ENCODE peak calls at places on chromosomes 1 and 21, in five cellular contexts. O, F, J, B and Q are unnamed samples.

GRCh38 chr1:32939655-32940371 is 24.8 kb downstream of the RNF19B start:
- DNase-seq in J (no peak), O (no peak), F (no peak), B (peak; percentile 64), Q (no peak)

GRCh38 chr21:41337515-41337914 is 20.9 kb downstream of the FAM3B start:
- DNase-seq in B (no peak), J (no peak), F (no peak), O (no peak), Q (no peak)

GRCh38 chr1:7521803-7522202 is 249.3 kb upstream of the VAMP3 start:
- DNase-seq in B (no peak), O (no peak), F (no peak), J (no peak), Q (no peak)

GRCh38 chr1:157566484-157567300 is 14.4 kb upstream of the FCRL5 start:
- DNase-seq in O (no peak), B (no peak), J (no peak), F (no peak), Q (no peak)

GRCh38 chr1:156344409-156344808 is 6.1 kb downstream of the TSACC start:
- DNase-seq in F (no peak), O (no peak), J (no peak), B (no peak), Q (no peak)

GRCh38 chr1:37879865-37880264 is 20.5 kb upstream of the MTF1 start:
- DNase-seq in J (no peak), F (no peak), B (no peak), O (no peak), Q (no peak)

GRCh38 chr1:115088871-115089442 is 346 bp downstream of the TSPAN2 start:
- DNase-seq in F (no peak), J (no peak), B (no peak), O (no peak), Q (no peak)

GRCh38 chr1:181482521-181483083 is 715 bp upstream of the CACNA1E start:
- DNase-seq in F (peak; percentile 20), J (no peak), B (peak; percentile 26), O (peak; percentile 78), Q (no peak)

GRCh38 chr1:6303397-6304012 is 42.6 kb upstream of the GPR153 start:
- DNase-seq in O (no peak), F (no peak), B (no peak), J (no peak), Q (no peak)

GRCh38 chr1:176450526-176450925 is 12.4 kb upstream of the PAPPA2 start:
- DNase-seq in F (no peak), B (no peak), J (no peak), O (no peak), Q (no peak)

GRCh38 chr1:231926340-231926739 is 299.8 kb downstream of the DISC1 start:
- DNase-seq in O (no peak), B (no peak), J (no peak), F (no peak), Q (no peak)

GRCh38 chr21:22020221-22020620 is 1022.0 kb downstream of the NCAM2 start:
- DNase-seq in B (no peak), O (no peak), F (no peak), J (no peak), Q (no peak)

GRCh38 chr1:41724248-41724647 is 194.5 kb downstream of the HIVEP3 start:
- DNase-seq in J (no peak), B (no peak), O (no peak), F (no peak), Q (no peak)

GRCh38 chr1:31796707-31797106 is 19.1 kb downstream of the SPOCD1 start:
- DNase-seq in F (no peak), O (no peak), J (no peak), B (no peak), Q (no peak)

GRCh38 chr1:15704526-15705183 is 20.5 kb downstream of the PLEKHM2 start:
- DNase-seq in F (no peak), J (no peak), O (no peak), B (no peak), Q (no peak)

GRCh38 chr1:50851034-50851433 is 109.0 kb downstream of the FAF1 start:
- DNase-seq in B (no peak), O (no peak), F (no peak), J (no peak), Q (no peak)

GRCh38 chr1:76862447-76862846 is 4.8 kb upstream of the ST6GALNAC5 start:
- DNase-seq in F (no peak), O (no peak), B (no peak), J (no peak), Q (no peak)

GRCh38 chr21:25944082-25944481 is 209.3 kb downstream of the GABPA start:
- DNase-seq in O (no peak), F (no peak), J (no peak), B (no peak), Q (no peak)

GRCh38 chr21:35016517-35017188 is 32.4 kb downstream of the RUNX1 start:
- DNase-seq in F (no peak), O (no peak), B (no peak), J (no peak), Q (no peak)

GRCh38 chr21:41564871-41565281 is 56.9 kb upstream of the TMPRSS2 start:
- DNase-seq in F (no peak), O (no peak), B (no peak), J (peak; percentile 34), Q (no peak)

GRCh38 chr1:83058327-83058726 is 940.6 kb downstream of the TTLL7 start:
- DNase-seq in J (no peak), B (no peak), O (no peak), F (no peak), Q (no peak)

GRCh38 chr1:93051961-93052360 is 27.1 kb upstream of the MTF2 start:
- DNase-seq in O (no peak), F (no peak), B (no peak), J (no peak), Q (no peak)

GRCh38 chr1:154961497-154962237 is at the start of gene PYGO2:
- DNase-seq in J (peak; percentile 77), B (peak; percentile 86), O (peak; percentile 95), F (peak; percentile 84), Q (peak; percentile 77)

GRCh38 chr1:229086091-229086490 is 184.8 kb upstream of the RAB4A start:
- DNase-seq in O (no peak), B (no peak), F (no peak), J (no peak), Q (no peak)

GRCh38 chr1:73611681-73612080 is 586.3 kb downstream of the LRRIQ3 start:
- DNase-seq in J (no peak), O (no peak), F (no peak), B (no peak), Q (no peak)

GRCh38 chr1:15578921-15579682 is 5.7 kb downstream of the AGMAT start:
- DNase-seq in O (peak; percentile 67), J (no peak), F (no peak), B (no peak), Q (no peak)

GRCh38 chr21:44418876-44419230 is 36.5 kb upstream of the LRRC3 start:
- DNase-seq in J (no peak), B (no peak), F (no peak), O (peak; percentile 66), Q (no peak)

GRCh38 chr1:216587715-216588114 is 135.5 kb downstream of the ESRRG start:
- DNase-seq in F (no peak), O (no peak), B (no peak), J (no peak), Q (no peak)

GRCh38 chr1:211633523-211633843 is 41.9 kb downstream of the NEK2 start:
- DNase-seq in O (no peak), F (no peak), J (no peak), B (no peak), Q (no peak)

GRCh38 chr1:237041795-237042466 is at the start of gene RYR2:
- DNase-seq in F (peak; percentile 57), O (peak; percentile 84), J (peak; percentile 28), B (peak; percentile 55), Q (no peak)

GRCh38 chr1:155598842-155599331 is 11.1 kb upstream of the MSTO1 start:
- DNase-seq in O (no peak), F (no peak), J (no peak), B (no peak), Q (no peak)

GRCh38 chr1:41868241-41868953 is 50.3 kb downstream of the HIVEP3 start:
- DNase-seq in F (no peak), O (no peak), J (no peak), B (no peak), Q (no peak)

GRCh38 chr1:151655362-151655761 is 43.5 kb downstream of the SNX27 start:
- DNase-seq in F (no peak), O (no peak), J (no peak), B (no peak), Q (no peak)

GRCh38 chr1:150134537-150134936 is 15.2 kb upstream of the PLEKHO1 start:
- DNase-seq in B (no peak), F (no peak), O (no peak), J (no peak), Q (no peak)

GRCh38 chr1:236733654-236734053 is 47.4 kb downstream of the ACTN2 start:
- DNase-seq in F (no peak), B (no peak), O (no peak), J (no peak), Q (no peak)

GRCh38 chr1:246577720-246578106 is 11.5 kb downstream of the CNST start:
- DNase-seq in F (no peak), J (no peak), B (no peak), O (no peak), Q (no peak)

GRCh38 chr1:221961532-221962292 is 219.8 kb upstream of the DUSP10 start:
- DNase-seq in B (no peak), O (no peak), J (no peak), F (no peak), Q (no peak)

GRCh38 chr1:173531069-173531693 is 54.0 kb downstream of the PRDX6 start:
- DNase-seq in O (no peak), F (no peak), J (no peak), B (no peak), Q (no peak)

GRCh38 chr1:173532237-173532636 is 55.1 kb downstream of the PRDX6 start:
- DNase-seq in J (no peak), B (no peak), O (no peak), F (no peak), Q (no peak)

DNA sequence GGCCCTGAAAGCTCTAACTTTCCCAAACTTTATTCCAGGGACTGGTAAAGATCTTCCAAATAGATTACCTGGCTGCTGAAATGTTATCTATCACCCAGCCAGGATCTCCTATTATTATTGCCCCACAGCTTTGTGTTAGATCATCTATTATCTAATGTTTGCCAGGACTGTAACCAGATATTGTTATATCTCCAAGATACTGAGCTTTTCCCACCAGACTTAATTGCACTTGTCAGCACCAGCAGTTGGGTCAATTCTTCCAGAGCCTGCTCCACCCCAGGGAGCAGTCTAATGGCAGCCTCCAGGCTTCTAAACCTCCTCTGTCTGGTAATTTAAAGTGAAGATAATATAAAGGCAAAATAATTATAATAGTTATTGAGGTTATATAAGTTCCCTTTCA is 59.1 kb downstream of the PRDX6 start:
- DNase-seq in B (no peak), F (no peak), O (no peak), J (no peak), Q (no peak)
- H3K4me1 ChIP-seq in B (peaks cover 9% of the 10 kb centered on the region), F (no peaks in the 10 kb centered on the region), O (peaks cover 1% of the 10 kb centered on the region), J (no peaks in the 10 kb centered on the region), Q (no peaks in the 10 kb centered on the region)

GRCh38 chr1:230104395-230105244 is 37.6 kb downstream of the GALNT2 start:
- DNase-seq in B (peak; percentile 82), F (peak; percentile 90), O (peak; percentile 100), J (peak; percentile 96), Q (no peak)
- H3K4me1 ChIP-seq in B (peaks cover 69% of the 10 kb centered on the region), F (peaks cover 28% of the 10 kb centered on the region), O (peaks cover 8% of the 10 kb centered on the region), J (peaks cover 71% of the 10 kb centered on the region), Q (peaks cover 14% of the 10 kb centered on the region)

GRCh38 chr1:24825174-24825573 is 79.9 kb downstream of the CLIC4 start:
- DNase-seq in J (no peak), O (no peak), F (no peak), B (no peak), Q (no peak)
- H3K4me1 ChIP-seq in J (no peaks in the 10 kb centered on the region), O (peaks cover 3% of the 10 kb centered on the region), F (peaks cover 44% of the 10 kb centered on the region), B (peaks cover 79% of the 10 kb centered on the region), Q (no peaks in the 10 kb centered on the region)

GRCh38 chr1:2209400-2210083 is 15.0 kb upstream of the FAAP20 start:
- DNase-seq in F (peak; percentile 22), O (no peak), J (no peak), B (peak; percentile 24), Q (no peak)
- H3K4me1 ChIP-seq in F (peaks cover 62% of the 10 kb centered on the region), O (peaks cover 2% of the 10 kb centered on the region), J (peaks cover 60% of the 10 kb centered on the region), B (peaks cover 68% of the 10 kb centered on the region), Q (peaks cover 22% of the 10 kb centered on the region)